ENCODE peak calls at places on chromosomes 2 and 18, in five cellular contexts. Y, L, F, W and G are unnamed samples.
A peak's percentile ranks its signal among the peaks of the same experiment; 100 is the strongest.

GRCh38 chr2:160061533-160062282 is 707 bp downstream of the PLA2R1 start:
- DNase-seq in W (no peak), F (no peak), Y (no peak), L (no peak), G (no peak)

GRCh38 chr2:73333564-73333963 is 40.2 kb upstream of the EGR4 start:
- DNase-seq in Y (no peak), F (no peak), W (no peak), L (no peak), G (no peak)

GRCh38 chr2:174764281-174765063 is at the start of gene CHRNA1:
- DNase-seq in W (no peak), Y (no peak), L (peak; percentile 84), F (no peak), G (no peak)

GRCh38 chr2:28160986-28161425 is 231.7 kb upstream of the FOSL2 start:
- DNase-seq in F (no peak), Y (peak; percentile 8), L (peak; percentile 63), W (no peak), G (no peak)

GRCh38 chr2:173711816-173712215 is 253.4 kb downstream of the SP3 start:
- DNase-seq in Y (no peak), L (no peak), F (no peak), W (no peak), G (no peak)

GRCh38 chr2:40546792-40547191 is 94.9 kb upstream of the SLC8A1 start:
- DNase-seq in L (no peak), F (no peak), Y (no peak), W (no peak), G (no peak)

GRCh38 chr2:98507940-98508689 is 63.5 kb downstream of the INPP4A start:
- DNase-seq in F (no peak), L (no peak), Y (no peak), W (no peak), G (no peak)

GRCh38 chr2:96824079-96824870 is 8.2 kb downstream of the CNNM3 start:
- DNase-seq in Y (no peak), F (no peak), W (no peak), L (peak; percentile 83), G (no peak)

GRCh38 chr2:74364533-74365505 is 15.3 kb downstream of the DCTN1 start:
- DNase-seq in F (no peak), Y (no peak), W (no peak), L (no peak), G (no peak)

GRCh38 chr2:9764153-9764778 is 79.0 kb upstream of the TAF1B start:
- DNase-seq in Y (no peak), W (no peak), L (no peak), F (no peak), G (no peak)

GRCh38 chr18:34651586-34652369 is 58.3 kb upstream of the DTNA start:
- DNase-seq in W (no peak), Y (peak; percentile 57), F (no peak), L (no peak), G (no peak)

GRCh38 chr2:60516826-60517225 is 36.6 kb downstream of the BCL11A start:
- DNase-seq in Y (no peak), W (no peak), F (no peak), L (no peak), G (no peak)

GRCh38 chr2:23791030-23791429 is 135.9 kb downstream of the ATAD2B start:
- DNase-seq in W (no peak), F (no peak), L (peak; percentile 91), Y (no peak), G (no peak)

GRCh38 chr2:127829845-127830246 is 18.9 kb upstream of the WDR33 start:
- DNase-seq in L (no peak), F (peak; percentile 71), Y (peak; percentile 79), W (no peak), G (peak; percentile 27)

GRCh38 chr2:150520887-150521664 is 33.6 kb upstream of the RND3 start:
- DNase-seq in W (no peak), L (peak; percentile 83), Y (no peak), F (no peak), G (no peak)

GRCh38 chr2:98769784-98770183 is 38.9 kb upstream of the MGAT4A start:
- DNase-seq in F (no peak), L (no peak), W (no peak), Y (no peak), G (no peak)

GRCh38 chr2:33129661-33130447 is 183.1 kb downstream of the LTBP1 start:
- DNase-seq in L (no peak), F (no peak), Y (no peak), W (no peak), G (no peak)

GRCh38 chr2:174965551-174965950 is 39.6 kb downstream of the CHN1 start:
- DNase-seq in Y (no peak), W (no peak), L (no peak), F (no peak), G (no peak)

GRCh38 chr18:48676756-48677368 is 138.0 kb downstream of the CTIF start:
- DNase-seq in F (peak; percentile 76), L (peak; percentile 38), Y (peak; percentile 71), W (peak; percentile 62), G (peak; percentile 10)

GRCh38 chr18:44677933-44678332 is 2.8 kb upstream of the SETBP1 start:
- DNase-seq in Y (no peak), W (no peak), F (no peak), L (no peak), G (no peak)

GRCh38 chr18:44678725-44679055 is 2.0 kb upstream of the SETBP1 start:
- DNase-seq in Y (peak; percentile 34), L (no peak), W (no peak), F (no peak), G (no peak)

GRCh38 chr18:44680271-44681038 is at the start of gene SETBP1:
- DNase-seq in L (peak; percentile 2), F (peak; percentile 61), W (peak; percentile 56), Y (peak; percentile 88), G (no peak)

GRCh38 chr18:44679912-44680270 is 797 bp upstream of the SETBP1 start:
- DNase-seq in Y (peak; percentile 62), W (no peak), F (peak; percentile 42), L (peak; percentile 31), G (no peak)

DNA sequence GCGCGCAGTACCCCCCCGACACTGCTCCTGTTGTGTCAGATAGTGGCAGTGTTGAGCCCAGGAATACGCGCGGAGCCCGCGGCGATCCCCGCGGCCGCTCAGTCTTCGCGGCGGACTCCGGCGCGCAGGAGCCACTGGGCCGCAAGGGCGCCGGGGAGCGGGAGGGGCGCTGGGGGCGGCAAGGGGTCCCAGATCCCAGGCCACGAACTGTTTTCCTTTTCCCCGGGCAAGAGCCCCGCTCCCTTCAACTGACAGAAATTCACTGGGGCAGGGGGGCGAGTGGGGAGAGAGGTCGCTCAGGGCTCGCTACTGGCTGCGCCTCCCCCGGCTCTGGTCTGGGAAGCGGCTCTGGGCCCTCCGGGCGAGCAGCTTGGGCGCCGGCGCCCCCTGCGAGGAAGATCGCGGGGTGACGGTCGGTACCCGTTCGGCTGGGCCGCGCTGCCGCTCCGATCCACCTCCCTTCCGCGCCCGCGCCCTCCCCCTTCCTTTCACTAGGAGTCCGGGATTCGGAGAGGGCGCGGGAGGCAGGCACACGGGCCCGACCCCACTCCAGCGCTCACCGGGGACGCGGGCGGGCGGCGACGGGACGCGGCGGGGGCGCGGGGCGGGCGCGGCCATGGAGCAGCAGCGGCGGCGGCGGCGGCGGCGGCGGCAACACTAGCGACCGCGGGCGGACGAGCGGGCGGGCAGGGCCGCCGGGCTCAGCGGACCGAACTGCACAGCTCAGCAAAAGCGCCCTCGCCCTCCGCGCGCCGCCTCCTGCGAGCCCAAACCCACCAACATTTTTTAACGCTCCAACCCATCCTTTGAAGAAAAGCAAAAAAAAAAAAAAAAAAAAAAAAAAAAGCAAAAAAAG is 1.4 kb upstream of the SETBP1 start:
- DNase-seq in Y (peak; percentile 92), W (peak; percentile 65), F (peak; percentile 79), L (peak; percentile 81), G (peak; percentile 78)
- H4K8ac ChIP-seq in Y (no peak overlapping the region), W (no peak overlapping the region), F (no peak overlapping the region), L (no peak overlapping the region), G (peak overlapping the region; percentile 62)

DNA sequence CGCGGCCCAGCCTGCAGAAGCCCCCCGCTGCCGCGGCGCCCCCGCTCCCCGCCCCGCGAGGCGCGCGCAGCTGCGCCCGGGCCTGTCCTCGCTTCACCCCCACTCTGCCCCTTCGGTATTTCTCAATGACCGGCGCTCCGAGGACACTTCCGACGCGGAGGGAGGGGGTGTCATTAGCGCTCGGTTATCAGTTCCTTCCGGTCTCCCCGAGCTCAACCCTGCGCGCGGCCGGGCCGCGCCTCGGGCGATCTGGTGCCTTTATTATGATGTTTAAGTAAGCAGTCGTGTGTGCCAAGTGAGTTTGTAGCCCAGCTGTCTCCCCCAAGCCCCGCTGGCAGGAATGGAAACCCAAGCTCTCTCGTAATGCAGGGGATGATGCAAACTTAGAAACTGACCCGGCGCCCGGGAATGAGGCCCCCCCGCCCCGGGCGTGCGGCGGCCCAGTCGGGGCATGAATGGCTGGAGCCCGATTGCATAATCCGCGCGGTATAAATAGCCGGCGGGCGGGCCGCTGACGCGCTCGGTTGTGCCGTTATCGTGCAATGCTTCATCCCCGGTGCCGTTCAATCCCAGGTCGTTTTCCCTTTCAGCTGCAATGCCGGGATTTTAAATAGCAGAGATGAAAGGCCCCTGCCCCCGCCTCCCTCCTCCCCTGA is 3.9 kb upstream of the SPRED2 start:
- DNase-seq in L (peak; percentile 96), Y (peak; percentile 87), W (peak; percentile 73), F (peak; percentile 72), G (no peak)
- H4K8ac ChIP-seq in L (peak overlapping the region; percentile 82), Y (no peak overlapping the region), W (no peak overlapping the region), F (no peak overlapping the region), G (no peak overlapping the region)

GRCh38 chr18:2656237-2657042 is 914 bp downstream of the SMCHD1 start:
- DNase-seq in Y (peak; percentile 74), F (peak; percentile 41), L (peak; percentile 31), W (no peak), G (no peak)

GRCh38 chr18:2654828-2655152 is 736 bp upstream of the SMCHD1 start:
- DNase-seq in Y (peak; percentile 13), L (peak; percentile 7), F (no peak), W (no peak), G (no peak)

GRCh38 chr18:2655954-2656236 is 369 bp downstream of the SMCHD1 start:
- DNase-seq in L (no peak), W (no peak), Y (peak; percentile 75), F (no peak), G (no peak)

GRCh38 chr18:2654105-2654827 is 1.3 kb upstream of the SMCHD1 start:
- DNase-seq in F (no peak), Y (peak; percentile 19), L (peak; percentile 3), W (no peak), G (no peak)

DNA sequence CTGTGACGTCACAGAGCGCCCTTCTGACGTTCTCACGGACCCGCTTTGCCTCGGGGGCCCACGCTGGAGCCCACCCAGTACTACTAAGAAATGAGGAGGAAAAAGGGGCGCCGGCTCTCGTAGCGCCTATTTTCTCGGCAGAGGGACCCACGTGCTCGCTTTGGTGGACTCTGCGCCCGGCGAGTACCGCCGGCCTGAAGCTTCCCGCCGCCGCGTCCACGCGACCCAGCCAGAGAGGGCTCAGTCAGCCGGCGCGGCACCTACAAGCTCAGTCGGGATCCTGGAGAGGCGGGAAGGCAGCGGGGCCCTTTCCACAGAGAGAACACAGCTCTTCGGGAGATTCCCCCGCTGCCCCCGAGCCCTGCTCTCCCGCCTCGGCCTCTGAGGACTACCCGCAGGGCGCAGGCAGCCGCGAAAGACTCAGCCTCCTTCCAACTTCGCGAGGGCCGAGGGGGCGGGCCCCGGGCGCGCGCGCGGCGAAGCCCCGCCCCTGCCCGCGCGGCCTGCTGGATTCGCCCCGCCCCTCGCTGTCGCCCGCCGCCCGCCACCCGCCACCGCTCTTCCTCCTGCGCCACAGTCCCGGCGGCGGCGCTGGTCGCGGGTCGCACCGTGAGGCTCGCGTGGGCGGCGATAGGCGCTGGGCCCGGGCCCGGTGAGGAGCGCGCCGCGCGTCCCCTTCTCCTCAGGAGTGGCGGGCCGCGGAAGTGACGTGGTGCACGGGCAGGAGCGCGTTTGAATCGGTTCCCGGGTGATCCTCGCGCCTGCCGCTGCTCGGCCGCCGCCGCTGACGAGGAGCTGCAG is at the start of gene SMCHD1:
- DNase-seq in Y (peak; percentile 86), F (peak; percentile 78), W (peak; percentile 83), L (peak; percentile 78), G (no peak)
- H4K8ac ChIP-seq in Y (no peak within 1 kb of the TSS), F (no peak within 1 kb of the TSS), W (no peak within 1 kb of the TSS), L (peak within 1 kb of the TSS; percentile 85), G (peak within 1 kb of the TSS; percentile 95)

GRCh38 chr18:79178044-79178632 is 108.9 kb downstream of the ATP9B start:
- DNase-seq in F (no peak), Y (no peak), L (no peak), W (no peak), G (no peak)
- H4K8ac ChIP-seq in F (no peak overlapping the region), Y (no peak overlapping the region), L (no peak overlapping the region), W (no peak overlapping the region), G (no peak overlapping the region)